ENCODE peak calls at places on chromosomes 3 and 15, in four cellular contexts. F is NCI-H1092 treated with DMSO at 0.1 percent for 48 hours, E is DMS153, U is RPMI8226. Z is an unnamed sample.

GRCh38 chr3:127151992-127152391 is 40.9 kb upstream of the PRR23E start:
- DNase-seq in F (no peak), E (no peak), U (no peak), Z (no peak)

GRCh38 chr3:33218072-33218445 is 551 bp downstream of the SUSD5 start:
- DNase-seq in F (no peak), E (no peak), U (no peak), Z (no peak)

GRCh38 chr15:68347392-68347791 is 69.8 kb downstream of the FEM1B start:
- DNase-seq in F (no peak), E (no peak), U (no peak), Z (no peak)

GRCh38 chr3:186109897-186110803 is 1.3 kb upstream of the ETV5 start:
- DNase-seq in F (no peak), E (no peak), U (no peak), Z (peak; percentile 11)

GRCh38 chr3:99505646-99506269 is 132.6 kb upstream of the COL8A1 start:
- DNase-seq in F (no peak), E (no peak), U (no peak), Z (peak; percentile 28)

GRCh38 chr3:128068156-128068620 is 16.0 kb downstream of the SEC61A1 start:
- DNase-seq in F (peak; percentile 24), E (no peak), U (peak; percentile 43), Z (peak; percentile 27)

GRCh38 chr3:111861396-111861795 is 2.3 kb downstream of the PHLDB2 start:
- DNase-seq in F (no peak), E (no peak), U (no peak), Z (no peak)

GRCh38 chr15:61522375-61522774 is 293.3 kb upstream of the RORA start:
- DNase-seq in F (no peak), E (no peak), U (no peak), Z (no peak)

GRCh38 chr15:74603789-74604705 is 11.6 kb upstream of the CLK3 start:
- DNase-seq in F (no peak), E (no peak), U (no peak), Z (no peak)

GRCh38 chr3:100463002-100463401 is 29.4 kb upstream of the TMEM45A start:
- DNase-seq in F (peak; percentile 59), E (peak; percentile 45), U (peak; percentile 69), Z (peak; percentile 3)